ENCODE peak calls at places on chromosomes 2 and 18, in ten cellular contexts. One of them, this sample, is unnamed.
A peak's percentile ranks its signal among the peaks of the same experiment; 100 is the strongest.

GRCh38 chr2:72220170-72220569 is 72.5 kb upstream of the CYP26B1 start:
- DNase-seq in H1: peak; percentile 80
- DNase-seq in astrocyte of the spinal cord: no peak
- DNase-seq in fibroblast of the aortic adventitia: no peak
- DNase-seq in esophagus squamous epithelium: no peak
- DNase-seq in GM12864: no peak
- DNase-seq in stomach: no peak
- DNase-seq in fibroblast of mammary gland: peak; percentile 20
- DNase-seq in MM.1S: no peak
- DNase-seq in cardiac muscle cell: peak; percentile 42
- DNase-seq in this sample: no peak

GRCh38 chr2:108947271-108947907 is 41.6 kb downstream of the EDAR start:
- DNase-seq in H1: no peak
- DNase-seq in astrocyte of the spinal cord: no peak
- DNase-seq in fibroblast of the aortic adventitia: no peak
- DNase-seq in esophagus squamous epithelium: no peak
- DNase-seq in GM12864: no peak
- DNase-seq in stomach: no peak
- DNase-seq in fibroblast of mammary gland: no peak
- DNase-seq in MM.1S: no peak
- DNase-seq in cardiac muscle cell: no peak
- DNase-seq in this sample: no peak

GRCh38 chr2:56013475-56013874 is 89.9 kb upstream of the EFEMP1 start:
- DNase-seq in H1: no peak
- DNase-seq in astrocyte of the spinal cord: no peak
- DNase-seq in fibroblast of the aortic adventitia: no peak
- DNase-seq in esophagus squamous epithelium: no peak
- DNase-seq in GM12864: no peak
- DNase-seq in stomach: no peak
- DNase-seq in fibroblast of mammary gland: no peak
- DNase-seq in MM.1S: no peak
- DNase-seq in cardiac muscle cell: no peak
- DNase-seq in this sample: no peak

GRCh38 chr2:231058761-231059550 is 2.3 kb downstream of the PSMD1 start:
- DNase-seq in H1: no peak
- DNase-seq in astrocyte of the spinal cord: peak; percentile 33
- DNase-seq in fibroblast of the aortic adventitia: no peak
- DNase-seq in esophagus squamous epithelium: no peak
- DNase-seq in GM12864: no peak
- DNase-seq in stomach: no peak
- DNase-seq in fibroblast of mammary gland: peak; percentile 60
- DNase-seq in MM.1S: no peak
- DNase-seq in cardiac muscle cell: no peak
- DNase-seq in this sample: no peak

GRCh38 chr2:239225921-239226561 is 174.8 kb downstream of the HDAC4 start:
- DNase-seq in H1: no peak
- DNase-seq in astrocyte of the spinal cord: peak; percentile 77
- DNase-seq in fibroblast of the aortic adventitia: peak; percentile 94
- DNase-seq in esophagus squamous epithelium: no peak
- DNase-seq in GM12864: no peak
- DNase-seq in stomach: peak; percentile 21
- DNase-seq in fibroblast of mammary gland: peak; percentile 68
- DNase-seq in MM.1S: no peak
- DNase-seq in cardiac muscle cell: no peak
- DNase-seq in this sample: no peak

GRCh38 chr18:9474103-9474982 is 970 bp upstream of the RALBP1 start:
- DNase-seq in H1: no peak
- DNase-seq in astrocyte of the spinal cord: no peak
- DNase-seq in fibroblast of the aortic adventitia: no peak
- DNase-seq in esophagus squamous epithelium: no peak
- DNase-seq in GM12864: no peak
- DNase-seq in stomach: no peak
- DNase-seq in fibroblast of mammary gland: peak; percentile 77
- DNase-seq in MM.1S: no peak
- DNase-seq in cardiac muscle cell: peak; percentile 80
- DNase-seq in this sample: peak; percentile 91

GRCh38 chr2:140567734-140568133 is 1563.1 kb downstream of the LRP1B start:
- DNase-seq in H1: no peak
- DNase-seq in astrocyte of the spinal cord: peak; percentile 22
- DNase-seq in fibroblast of the aortic adventitia: peak; percentile 15
- DNase-seq in esophagus squamous epithelium: no peak
- DNase-seq in GM12864: no peak
- DNase-seq in stomach: no peak
- DNase-seq in fibroblast of mammary gland: peak; percentile 84
- DNase-seq in MM.1S: no peak
- DNase-seq in cardiac muscle cell: no peak
- DNase-seq in this sample: no peak

GRCh38 chr18:12307251-12307736 is 747 bp upstream of the TUBB6 start:
- DNase-seq in H1: no peak
- DNase-seq in astrocyte of the spinal cord: peak; percentile 78
- DNase-seq in fibroblast of the aortic adventitia: peak; percentile 78
- DNase-seq in esophagus squamous epithelium: no peak
- DNase-seq in GM12864: no peak
- DNase-seq in stomach: no peak
- DNase-seq in fibroblast of mammary gland: peak; percentile 77
- DNase-seq in MM.1S: no peak
- DNase-seq in cardiac muscle cell: peak; percentile 57
- DNase-seq in this sample: peak; percentile 42

GRCh38 chr18:35513181-35513932 is 15.6 kb upstream of the INO80C start:
- DNase-seq in H1: no peak
- DNase-seq in astrocyte of the spinal cord: peak; percentile 98
- DNase-seq in fibroblast of the aortic adventitia: peak; percentile 86
- DNase-seq in esophagus squamous epithelium: no peak
- DNase-seq in GM12864: no peak
- DNase-seq in stomach: no peak
- DNase-seq in fibroblast of mammary gland: peak; percentile 74
- DNase-seq in MM.1S: no peak
- DNase-seq in cardiac muscle cell: peak; percentile 52
- DNase-seq in this sample: peak; percentile 20

GRCh38 chr2:226652388-226652787 is 147.2 kb downstream of the IRS1 start:
- DNase-seq in H1: no peak
- DNase-seq in astrocyte of the spinal cord: peak; percentile 99
- DNase-seq in fibroblast of the aortic adventitia: peak; percentile 94
- DNase-seq in esophagus squamous epithelium: no peak
- DNase-seq in GM12864: no peak
- DNase-seq in stomach: no peak
- DNase-seq in fibroblast of mammary gland: peak; percentile 97
- DNase-seq in MM.1S: no peak
- DNase-seq in cardiac muscle cell: no peak
- DNase-seq in this sample: no peak

GRCh38 chr2:150588210-150588870 is 100.9 kb upstream of the RND3 start:
- DNase-seq in H1: no peak
- DNase-seq in astrocyte of the spinal cord: no peak
- DNase-seq in fibroblast of the aortic adventitia: no peak
- DNase-seq in esophagus squamous epithelium: no peak
- DNase-seq in GM12864: no peak
- DNase-seq in stomach: no peak
- DNase-seq in fibroblast of mammary gland: peak; percentile 63
- DNase-seq in MM.1S: no peak
- DNase-seq in cardiac muscle cell: no peak
- DNase-seq in this sample: no peak

DNA sequence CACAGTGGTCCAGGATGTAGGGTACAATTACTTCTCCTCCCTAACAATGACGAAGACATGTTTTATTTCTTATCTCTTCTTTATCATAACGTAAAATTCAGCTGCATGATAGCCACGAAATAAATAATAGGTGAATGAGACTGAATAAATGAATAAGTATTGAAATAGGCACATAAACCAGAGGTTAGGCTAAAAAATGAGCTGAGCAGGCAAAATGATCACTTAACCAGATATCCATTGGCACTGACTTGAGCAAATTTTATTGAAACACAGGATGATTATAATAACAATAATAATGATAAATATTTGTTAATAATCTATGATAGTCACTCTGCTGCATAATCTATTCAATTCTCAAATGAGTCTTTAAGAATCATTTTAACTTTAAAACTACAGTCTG is 506.9 kb upstream of the ZNF804A start:
- DNase-seq in H1: no peak
- DNase-seq in astrocyte of the spinal cord: no peak
- DNase-seq in fibroblast of the aortic adventitia: no peak
- DNase-seq in esophagus squamous epithelium: no peak
- DNase-seq in GM12864: no peak
- DNase-seq in stomach: no peak
- DNase-seq in fibroblast of mammary gland: no peak
- DNase-seq in MM.1S: no peak
- DNase-seq in cardiac muscle cell: no peak
- DNase-seq in this sample: no peak
- TF ChIP-seq CTCF in H1: no peak
- TF ChIP-seq CTCF in astrocyte of the spinal cord: no peak
- TF ChIP-seq CTCF in fibroblast of the aortic adventitia: no peak
- TF ChIP-seq CTCF in esophagus squamous epithelium: no peak
- TF ChIP-seq CTCF in GM12864: no peak
- TF ChIP-seq CTCF in stomach: no peak
- TF ChIP-seq CTCF in fibroblast of mammary gland: no peak
- TF ChIP-seq CTCF in MM.1S: no peak
- TF ChIP-seq CTCF in cardiac muscle cell: no peak
- TF ChIP-seq CTCF in this sample: no peak

GRCh38 chr2:44766220-44766619 is 175.3 kb upstream of the SIX3 start:
- DNase-seq in H1: no peak
- DNase-seq in astrocyte of the spinal cord: no peak
- DNase-seq in fibroblast of the aortic adventitia: peak; percentile 22
- DNase-seq in esophagus squamous epithelium: no peak
- DNase-seq in GM12864: no peak
- DNase-seq in stomach: no peak
- DNase-seq in fibroblast of mammary gland: no peak
- DNase-seq in MM.1S: no peak
- DNase-seq in cardiac muscle cell: no peak
- DNase-seq in this sample: no peak

GRCh38 chr2:44769349-44770005 is 172.0 kb upstream of the SIX3 start:
- DNase-seq in H1: no peak
- DNase-seq in astrocyte of the spinal cord: no peak
- DNase-seq in fibroblast of the aortic adventitia: no peak
- DNase-seq in esophagus squamous epithelium: no peak
- DNase-seq in GM12864: no peak
- DNase-seq in stomach: no peak
- DNase-seq in fibroblast of mammary gland: no peak
- DNase-seq in MM.1S: no peak
- DNase-seq in cardiac muscle cell: no peak
- DNase-seq in this sample: no peak

GRCh38 chr2:44768438-44769236 is 172.9 kb upstream of the SIX3 start:
- DNase-seq in H1: no peak
- DNase-seq in astrocyte of the spinal cord: no peak
- DNase-seq in fibroblast of the aortic adventitia: no peak
- DNase-seq in esophagus squamous epithelium: no peak
- DNase-seq in GM12864: no peak
- DNase-seq in stomach: no peak
- DNase-seq in fibroblast of mammary gland: no peak
- DNase-seq in MM.1S: no peak
- DNase-seq in cardiac muscle cell: peak; percentile 15
- DNase-seq in this sample: no peak

GRCh38 chr2:44767691-44768090 is 173.8 kb upstream of the SIX3 start:
- DNase-seq in H1: no peak
- DNase-seq in astrocyte of the spinal cord: no peak
- DNase-seq in fibroblast of the aortic adventitia: no peak
- DNase-seq in esophagus squamous epithelium: no peak
- DNase-seq in GM12864: no peak
- DNase-seq in stomach: no peak
- DNase-seq in fibroblast of mammary gland: no peak
- DNase-seq in MM.1S: no peak
- DNase-seq in cardiac muscle cell: no peak
- DNase-seq in this sample: no peak

DNA sequence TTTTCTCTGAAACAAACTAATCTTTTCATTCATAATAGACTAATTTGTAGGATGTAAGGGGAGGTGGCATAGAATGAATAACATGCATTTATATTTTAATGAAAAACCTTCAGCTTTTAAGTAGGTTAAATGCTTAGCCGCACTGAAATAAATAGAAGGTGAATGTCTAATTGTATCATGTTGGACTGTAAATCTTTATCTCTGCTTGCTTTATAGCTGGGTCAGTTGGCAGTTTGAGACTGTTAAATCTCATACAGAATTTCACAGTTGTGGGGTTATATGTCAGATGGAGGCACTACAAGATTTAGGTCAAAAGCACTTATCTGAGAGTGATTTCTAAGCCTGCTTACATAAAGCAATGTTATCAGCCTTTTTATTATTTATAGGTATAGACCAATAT is 174.7 kb upstream of the SIX3 start:
- DNase-seq in H1: no peak
- DNase-seq in astrocyte of the spinal cord: no peak
- DNase-seq in fibroblast of the aortic adventitia: no peak
- DNase-seq in esophagus squamous epithelium: no peak
- DNase-seq in GM12864: no peak
- DNase-seq in stomach: no peak
- DNase-seq in fibroblast of mammary gland: no peak
- DNase-seq in MM.1S: no peak
- DNase-seq in cardiac muscle cell: no peak
- DNase-seq in this sample: no peak
- H3K4me3 ChIP-seq in H1: no peak overlapping the region
- H3K4me3 ChIP-seq in astrocyte of the spinal cord: no peak overlapping the region
- H3K4me3 ChIP-seq in fibroblast of the aortic adventitia: no peak overlapping the region
- H3K4me3 ChIP-seq in esophagus squamous epithelium: no peak overlapping the region
- H3K4me3 ChIP-seq in GM12864: no peak overlapping the region
- H3K4me3 ChIP-seq in stomach: no peak overlapping the region
- H3K4me3 ChIP-seq in fibroblast of mammary gland: no peak overlapping the region
- H3K4me3 ChIP-seq in MM.1S: no peak overlapping the region
- H3K4me3 ChIP-seq in cardiac muscle cell: no peak overlapping the region
- H3K4me3 ChIP-seq in this sample: no peak overlapping the region

GRCh38 chr2:96427169-96427568 is 78.0 kb downstream of the NEURL3 start:
- DNase-seq in H1: no peak
- DNase-seq in astrocyte of the spinal cord: no peak
- DNase-seq in fibroblast of the aortic adventitia: no peak
- DNase-seq in esophagus squamous epithelium: no peak
- DNase-seq in GM12864: no peak
- DNase-seq in stomach: no peak
- DNase-seq in fibroblast of mammary gland: no peak
- DNase-seq in MM.1S: no peak
- DNase-seq in cardiac muscle cell: no peak
- DNase-seq in this sample: no peak
- TF ChIP-seq CTCF in H1: no peak
- TF ChIP-seq CTCF in astrocyte of the spinal cord: no peak
- TF ChIP-seq CTCF in fibroblast of the aortic adventitia: no peak
- TF ChIP-seq CTCF in esophagus squamous epithelium: no peak
- TF ChIP-seq CTCF in GM12864: no peak
- TF ChIP-seq CTCF in stomach: no peak
- TF ChIP-seq CTCF in fibroblast of mammary gland: no peak
- TF ChIP-seq CTCF in MM.1S: no peak
- TF ChIP-seq CTCF in cardiac muscle cell: no peak
- TF ChIP-seq CTCF in this sample: no peak

DNA sequence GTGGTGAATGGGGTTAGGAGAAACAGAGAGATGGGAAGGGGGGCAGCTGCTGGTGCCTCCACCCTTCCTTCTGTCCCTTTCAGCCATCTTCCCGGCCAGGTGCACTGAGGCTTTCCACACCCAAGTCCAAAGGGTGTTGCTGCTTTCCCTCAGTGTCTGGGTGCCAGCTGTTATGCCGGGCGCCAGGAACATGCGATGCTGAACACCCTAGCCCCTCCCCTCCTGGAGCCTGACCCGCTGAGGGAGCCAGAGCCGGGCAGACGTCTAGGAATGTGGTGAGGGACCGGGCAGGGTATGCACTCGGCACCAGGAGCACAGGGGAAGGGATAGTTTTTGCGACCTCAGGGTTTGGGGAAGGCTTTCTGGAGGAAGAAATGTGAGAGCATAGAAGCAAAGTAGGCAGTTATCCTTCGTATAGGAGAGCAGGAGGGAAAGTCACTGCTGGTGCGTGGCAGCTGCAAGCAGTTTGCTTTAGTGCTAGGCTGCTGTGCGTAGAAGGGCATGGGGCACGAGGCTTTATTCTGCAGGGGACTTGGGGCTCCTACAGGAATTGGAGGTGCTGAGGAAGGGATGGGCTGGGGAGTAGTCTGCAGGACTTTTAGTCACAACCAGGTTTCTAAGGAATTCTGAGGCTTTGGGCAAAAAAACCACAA is 147.7 kb downstream of the TSN start:
- DNase-seq in H1: no peak
- DNase-seq in astrocyte of the spinal cord: no peak
- DNase-seq in fibroblast of the aortic adventitia: no peak
- DNase-seq in esophagus squamous epithelium: no peak
- DNase-seq in GM12864: no peak
- DNase-seq in stomach: no peak
- DNase-seq in fibroblast of mammary gland: no peak
- DNase-seq in MM.1S: no peak
- DNase-seq in cardiac muscle cell: no peak
- DNase-seq in this sample: peak; percentile 67
- H3K4me3 ChIP-seq in H1: no peak overlapping the region
- H3K4me3 ChIP-seq in astrocyte of the spinal cord: no peak overlapping the region
- H3K4me3 ChIP-seq in fibroblast of the aortic adventitia: no peak overlapping the region
- H3K4me3 ChIP-seq in esophagus squamous epithelium: no peak overlapping the region
- H3K4me3 ChIP-seq in GM12864: no peak overlapping the region
- H3K4me3 ChIP-seq in stomach: no peak overlapping the region
- H3K4me3 ChIP-seq in fibroblast of mammary gland: peak overlapping the region; percentile 45
- H3K4me3 ChIP-seq in MM.1S: no peak overlapping the region
- H3K4me3 ChIP-seq in cardiac muscle cell: no peak overlapping the region
- H3K4me3 ChIP-seq in this sample: no peak overlapping the region